ENCODE peak calls at places on chromosomes 6 and 20, in five cellular contexts. U is activated T-helper 1 cell treated with Interleukin-2 at 50 U/mL for 16 hours; O is B cell; Z is BJ; T is effector memory CD8-positive, alpha-beta T cell. Y is an unnamed sample.

GRCh38 chr6:128882991-128883571 is at the start of gene LAMA2:
- DNase-seq in U (no peak), T (no peak), Z (peak), O (peak), Y (peak)

GRCh38 chr6:145733770-145734169 is 1.6 kb downstream of the EPM2A start:
- DNase-seq in U (no peak), Z (no peak), T (no peak), O (no peak), Y (no peak)

GRCh38 chr20:53179749-53180148 is 207.6 kb downstream of the TSHZ2 start:
- DNase-seq in U (no peak), O (no peak), Z (no peak), T (no peak), Y (no peak)

GRCh38 chr6:125066964-125067363 is 86.6 kb upstream of the TPD52L1 start:
- DNase-seq in O (no peak), T (no peak), U (no peak), Z (no peak), Y (no peak)

GRCh38 chr6:146968041-146968760 is 236.0 kb upstream of the STXBP5 start:
- DNase-seq in Z (peak), U (no peak), O (no peak), T (no peak), Y (no peak)

GRCh38 chr20:34566978-34567884 is 8.7 kb downstream of the MAP1LC3A start:
- DNase-seq in Z (no peak), U (no peak), O (no peak), T (no peak), Y (no peak)

GRCh38 chr20:17956099-17956685 is 12.4 kb downstream of the SNX5 start:
- DNase-seq in U (no peak), Z (no peak), T (no peak), O (no peak), Y (no peak)

GRCh38 chr6:33840064-33840926 is 36.5 kb upstream of the MLN start:
- DNase-seq in T (no peak), Z (peak), O (no peak), U (peak), Y (no peak)

GRCh38 chr6:108621117-108621516 is 60.4 kb downstream of the FOXO3 start:
- DNase-seq in Z (peak), O (no peak), U (no peak), T (no peak), Y (no peak)

GRCh38 chr6:79170915-79171314 is 63.6 kb downstream of the HMGN3 start:
- DNase-seq in U (no peak), O (no peak), T (no peak), Z (no peak), Y (no peak)

GRCh38 chr20:17827759-17828559 is 128.2 kb downstream of the BANF2 start:
- DNase-seq in O (no peak), Z (no peak), T (no peak), U (no peak), Y (no peak)

GRCh38 chr20:10217517-10218410 is 866 bp upstream of the SNAP25 start:
- DNase-seq in O (peak), Z (peak), T (no peak), U (no peak), Y (no peak)

GRCh38 chr6:37230104-37230503 is 27.5 kb upstream of the TBC1D22B start:
- DNase-seq in Z (no peak), T (no peak), O (no peak), U (no peak), Y (no peak)

GRCh38 chr6:18343741-18344140 is 43.4 kb upstream of the RNF144B start:
- DNase-seq in O (no peak), Z (no peak), T (no peak), U (no peak), Y (no peak)

GRCh38 chr6:159691963-159692287 is 1.1 kb downstream of the SOD2 start:
- DNase-seq in U (no peak), Z (no peak), T (no peak), O (peak), Y (no peak)

GRCh38 chr20:41110930-41111577 is 26.3 kb upstream of the PLCG1 start:
- DNase-seq in T (no peak), O (no peak), U (no peak), Z (no peak), Y (no peak)